ENCODE peak calls at places on chromosomes 4 and X, in five cellular contexts. I, K, W, X and B are unnamed samples. For H3K9me3, the result is how much of the 10 kb centered on the place peaks cover.

GRCh38 chr4:182113774-182114173 is 129.4 kb upstream of the TENM3 start:
- DNase-seq in I (no peak), K (no peak), W (no peak), X (no peak), B (no peak)

GRCh38 chr4:141540643-141541042 is 95.7 kb upstream of the IL15 start:
- DNase-seq in I (no peak), K (no peak), W (no peak), X (no peak), B (no peak)

GRCh38 chrX:130028196-130028595 is 45.8 kb downstream of the BCORL1 start:
- DNase-seq in I (peak), K (peak), W (no peak), X (peak), B (peak)

GRCh38 chr4:38160487-38161207 is 200.4 kb downstream of the PTTG2 start:
- DNase-seq in I (peak), K (no peak), W (peak), X (peak), B (peak)

GRCh38 chr4:23268072-23268771 is 575.5 kb downstream of the GBA3 start:
- DNase-seq in I (no peak), K (no peak), W (no peak), X (no peak), B (no peak)

GRCh38 chrX:150099316-150099715 is 161.0 kb upstream of the EOLA2 start:
- DNase-seq in I (no peak), K (no peak), W (no peak), X (no peak), B (no peak)

GRCh38 chr4:73205482-73205881 is 53.1 kb downstream of the ANKRD17 start:
- DNase-seq in I (no peak), K (no peak), W (no peak), X (no peak), B (no peak)

GRCh38 chr4:16641971-16642370 is 256.5 kb downstream of the LDB2 start:
- DNase-seq in I (no peak), K (no peak), W (no peak), X (no peak), B (peak)

GRCh38 chr4:40570348-40571077 is 59.2 kb downstream of the RBM47 start:
- DNase-seq in I (no peak), K (no peak), W (no peak), X (no peak), B (no peak)

GRCh38 chr4:140308366-140309123 is 64.9 kb upstream of the SCOC start:
- DNase-seq in I (peak), K (no peak), W (peak), X (peak), B (peak)

DNA sequence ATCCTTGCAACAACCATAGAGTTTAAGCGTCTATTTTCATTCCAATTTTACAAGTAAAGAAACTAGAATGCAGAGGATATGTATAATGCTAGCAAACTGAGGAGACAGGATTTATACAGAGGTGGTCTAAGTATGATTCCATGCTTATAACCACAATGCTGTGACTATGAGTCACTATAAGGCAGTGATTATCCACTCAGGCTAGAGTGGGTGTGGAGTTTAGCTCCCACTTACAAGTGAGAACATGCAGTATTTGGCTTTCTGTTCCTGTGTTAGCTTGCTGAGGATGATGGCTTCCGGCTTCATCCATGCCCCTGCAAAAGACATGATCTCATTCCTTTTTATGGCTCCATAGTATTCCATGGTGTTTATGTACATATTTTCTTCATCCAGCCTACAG is 41.6 kb upstream of the EDA2R start:
- DNase-seq in I (no peak), K (no peak), W (no peak), X (no peak), B (no peak)
- H3K9me3 ChIP-seq in I (under half), K (under half), W (under half), X (under half), B (under half)

GRCh38 chrX:107537815-107538214 is 88.4 kb downstream of the FRMPD3 start:
- DNase-seq in I (peak), K (no peak), W (no peak), X (peak), B (no peak)
- TF ChIP-seq CTCF in I (peak), K (no peak), W (no peak), X (peak), B (no peak)

DNA sequence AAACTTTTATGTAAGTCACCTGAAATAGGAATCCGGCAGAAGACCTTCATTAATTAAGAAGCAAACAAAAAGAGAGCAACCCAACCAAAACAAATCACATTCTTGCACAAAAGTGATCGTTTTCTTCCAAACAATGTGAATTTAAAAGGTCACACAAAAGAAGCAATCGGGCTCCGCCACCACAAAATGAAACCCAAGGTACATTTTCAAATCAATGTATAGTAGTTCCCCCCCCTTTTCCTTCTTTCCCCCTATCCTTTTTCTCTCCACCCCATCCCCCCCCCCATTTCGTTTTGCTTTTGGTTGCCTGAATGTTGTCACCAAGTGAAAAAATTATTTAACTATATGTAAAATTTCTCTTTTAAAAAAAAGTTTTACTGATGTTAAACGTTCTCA is 2.2 kb downstream of the MAB21L2 start:
- DNase-seq in I (no peak), K (no peak), W (no peak), X (no peak), B (no peak)
- H3K4me3 ChIP-seq in I (no peak), K (peak), W (peak), X (no peak), B (no peak)

DNA sequence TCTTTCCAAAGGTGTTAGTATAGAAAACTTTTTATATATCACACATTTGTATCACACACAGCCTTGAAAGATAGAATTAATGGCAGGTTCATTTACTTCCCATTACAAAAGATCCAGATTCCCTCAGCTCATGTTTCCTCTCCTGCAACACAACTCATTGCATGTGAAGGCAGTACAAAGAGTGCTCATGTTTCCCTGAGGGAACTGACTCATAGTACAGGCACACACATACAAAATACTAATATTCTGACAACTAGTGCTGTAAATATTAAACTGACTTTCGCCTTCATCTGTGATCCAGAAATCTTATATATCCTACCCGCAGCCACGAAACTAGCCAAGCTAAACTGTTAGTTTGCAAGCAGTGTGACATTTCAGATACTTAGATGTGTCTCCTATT is 819.8 kb upstream of the PCDH7 start:
- DNase-seq in I (no peak), K (no peak), W (no peak), X (no peak), B (no peak)
- H3K9me3 ChIP-seq in I (under half), K (under half), W (under half), X (under half), B (under half)